ENCODE peak calls at places on chromosomes 12 and 14, in eight cellular contexts. O is CD8-positive, alpha-beta T cell; M is psoas muscle; A is OCI-LY7; R is cardiac muscle cell; F is upper lobe of right lung; H is aorta; Z is transverse colon. W is an unnamed sample. For H3K36me3 and H3K4me1, the result is how much of the 10 kb centered on the place peaks cover.

GRCh38 chr14:102949801-102950451 is 27.5 kb downstream of the AMN start:
- DNase-seq in H (peak), F (no peak), A (no peak), O (no peak), Z (no peak), R (no peak), M (peak), W (peak)

GRCh38 chr12:130818381-130819247 is 20.4 kb downstream of the STX2 start:
- DNase-seq in H (peak), M (peak), R (peak), Z (peak), A (peak), O (peak), F (peak), W (peak)

GRCh38 chr12:78697817-78698415 is 166.7 kb upstream of the SYT1 start:
- DNase-seq in R (no peak), Z (no peak), A (no peak), M (no peak), O (no peak), H (no peak), F (no peak), W (no peak)

GRCh38 chr12:87801860-87802720 is 227.1 kb downstream of the C12orf50 start:
- DNase-seq in R (no peak), H (no peak), O (no peak), A (no peak), M (no peak), Z (no peak), F (no peak), W (no peak)

GRCh38 chr12:49929581-49929980 is 21.0 kb upstream of the AQP2 start:
- DNase-seq in H (no peak), F (peak), A (no peak), R (no peak), O (no peak), Z (no peak), M (peak), W (no peak)

GRCh38 chr12:2619136-2619535 is 175.6 kb upstream of the FKBP4 start:
- DNase-seq in O (no peak), M (no peak), R (no peak), F (no peak), A (no peak), H (peak), Z (no peak), W (no peak)

GRCh38 chr12:104712477-104712876 is 245.6 kb downstream of the SLC41A2 start:
- DNase-seq in R (no peak), H (no peak), O (no peak), A (no peak), F (no peak), M (no peak), Z (no peak), W (no peak)

GRCh38 chr12:54134850-54135249 is 53.9 kb downstream of the SMUG1 start:
- DNase-seq in H (no peak), Z (no peak), M (no peak), O (no peak), R (no peak), F (no peak), A (peak), W (peak)

GRCh38 chr12:59823535-59823934 is 227.7 kb downstream of the SLC16A7 start:
- DNase-seq in F (no peak), M (no peak), R (no peak), H (no peak), A (no peak), Z (no peak), O (no peak), W (no peak)

GRCh38 chr12:117144599-117144998 is 45.4 kb upstream of the TESC start:
- DNase-seq in M (no peak), H (no peak), A (no peak), Z (no peak), O (no peak), F (no peak), R (no peak), W (no peak)

GRCh38 chr14:59262717-59263469 is 74.4 kb downstream of the DAAM1 start:
- DNase-seq in A (no peak), R (no peak), H (no peak), M (no peak), Z (peak), O (no peak), F (no peak), W (no peak)

GRCh38 chr14:90995785-90996184 is 64.7 kb downstream of the RPS6KA5 start:
- DNase-seq in Z (no peak), A (no peak), H (no peak), O (no peak), F (no peak), R (no peak), M (no peak), W (no peak)

GRCh38 chr14:90999299-90999698 is 61.1 kb downstream of the RPS6KA5 start:
- DNase-seq in H (no peak), R (peak), Z (no peak), A (no peak), O (no peak), M (no peak), F (no peak), W (no peak)

GRCh38 chr14:90991690-90992443 is 68.6 kb downstream of the RPS6KA5 start:
- DNase-seq in F (no peak), H (no peak), O (no peak), Z (no peak), M (no peak), A (no peak), R (no peak), W (no peak)

GRCh38 chr14:90996967-90997366 is 63.5 kb downstream of the RPS6KA5 start:
- DNase-seq in H (no peak), Z (no peak), O (no peak), F (no peak), A (no peak), M (no peak), R (no peak), W (no peak)

DNA sequence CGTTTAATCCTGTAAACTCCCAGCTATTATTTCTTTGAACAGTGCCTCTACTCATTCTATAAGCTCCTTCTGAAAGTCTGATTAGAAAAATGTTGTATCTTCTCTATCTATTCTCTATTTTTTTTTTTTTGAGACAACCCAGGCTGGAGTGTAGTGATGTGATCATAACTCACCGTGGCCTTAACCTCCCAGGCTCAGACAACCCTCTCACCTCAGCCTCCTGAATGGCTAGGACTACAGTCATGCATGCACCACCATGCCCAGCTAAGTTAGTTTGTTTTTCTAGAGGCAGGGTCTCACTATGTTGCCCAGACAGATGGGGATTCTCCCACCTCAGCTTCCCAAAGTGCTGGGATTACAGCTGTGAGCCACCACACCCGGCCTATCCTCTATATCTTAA is 66.6 kb downstream of the RPS6KA5 start:
- DNase-seq in R (no peak), O (no peak), F (no peak), H (no peak), Z (no peak), M (no peak), A (no peak), W (no peak)
- H3K36me3 ChIP-seq in R (under half), O (under half), F (under half), H (under half), Z (under half), M (under half), A (under half), W (under half)

GRCh38 chr14:22264759-22265158 is 324.3 kb downstream of the DAD1 start:
- DNase-seq in A (no peak), Z (no peak), R (no peak), M (no peak), F (no peak), O (no peak), H (no peak), W (no peak)

GRCh38 chr14:22263961-22264360 is 325.1 kb downstream of the DAD1 start:
- DNase-seq in F (no peak), Z (no peak), H (no peak), O (no peak), A (no peak), R (no peak), M (no peak), W (no peak)

GRCh38 chr14:22265319-22266140 is 323.5 kb downstream of the DAD1 start:
- DNase-seq in F (no peak), Z (no peak), R (no peak), O (no peak), H (no peak), M (no peak), A (peak), W (no peak)

GRCh38 chr14:22266141-22266442 is 322.9 kb downstream of the DAD1 start:
- DNase-seq in H (no peak), A (no peak), M (no peak), F (no peak), O (no peak), Z (no peak), R (no peak), W (no peak)

GRCh38 chr14:22262881-22263280 is 326.1 kb downstream of the DAD1 start:
- DNase-seq in M (no peak), Z (no peak), F (no peak), A (no peak), O (no peak), H (no peak), R (no peak), W (no peak)
- H3K4me1 ChIP-seq in M (under half), Z (under half), F (under half), A (under half), O (under half), H (under half), R (under half), W (under half)

DNA sequence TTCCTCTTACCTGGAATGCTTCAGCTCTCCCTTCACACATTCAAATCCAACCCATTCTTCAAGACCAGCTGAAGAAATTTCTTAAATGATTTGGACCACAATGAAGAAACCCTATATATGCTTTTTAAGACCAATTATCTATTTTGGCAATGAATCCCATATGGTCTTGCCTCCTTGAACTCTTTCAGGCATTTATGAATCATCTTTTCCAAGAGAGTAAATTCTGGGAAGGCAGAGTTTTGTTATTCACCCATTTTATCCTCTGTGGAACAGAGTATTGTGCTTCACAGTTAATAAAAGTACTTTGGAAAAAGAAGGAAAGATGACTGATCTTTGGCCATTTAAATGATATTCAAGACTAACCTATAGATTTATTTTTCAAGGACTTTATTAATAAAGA is 14.0 kb downstream of the GIT2 start:
- DNase-seq in R (no peak), M (no peak), H (no peak), Z (no peak), O (no peak), A (no peak), F (no peak), W (no peak)
- H3K36me3 ChIP-seq in R (under half), M (under half), H (under half), Z (under half), O (half or more), A (half or more), F (half or more), W (under half)

DNA sequence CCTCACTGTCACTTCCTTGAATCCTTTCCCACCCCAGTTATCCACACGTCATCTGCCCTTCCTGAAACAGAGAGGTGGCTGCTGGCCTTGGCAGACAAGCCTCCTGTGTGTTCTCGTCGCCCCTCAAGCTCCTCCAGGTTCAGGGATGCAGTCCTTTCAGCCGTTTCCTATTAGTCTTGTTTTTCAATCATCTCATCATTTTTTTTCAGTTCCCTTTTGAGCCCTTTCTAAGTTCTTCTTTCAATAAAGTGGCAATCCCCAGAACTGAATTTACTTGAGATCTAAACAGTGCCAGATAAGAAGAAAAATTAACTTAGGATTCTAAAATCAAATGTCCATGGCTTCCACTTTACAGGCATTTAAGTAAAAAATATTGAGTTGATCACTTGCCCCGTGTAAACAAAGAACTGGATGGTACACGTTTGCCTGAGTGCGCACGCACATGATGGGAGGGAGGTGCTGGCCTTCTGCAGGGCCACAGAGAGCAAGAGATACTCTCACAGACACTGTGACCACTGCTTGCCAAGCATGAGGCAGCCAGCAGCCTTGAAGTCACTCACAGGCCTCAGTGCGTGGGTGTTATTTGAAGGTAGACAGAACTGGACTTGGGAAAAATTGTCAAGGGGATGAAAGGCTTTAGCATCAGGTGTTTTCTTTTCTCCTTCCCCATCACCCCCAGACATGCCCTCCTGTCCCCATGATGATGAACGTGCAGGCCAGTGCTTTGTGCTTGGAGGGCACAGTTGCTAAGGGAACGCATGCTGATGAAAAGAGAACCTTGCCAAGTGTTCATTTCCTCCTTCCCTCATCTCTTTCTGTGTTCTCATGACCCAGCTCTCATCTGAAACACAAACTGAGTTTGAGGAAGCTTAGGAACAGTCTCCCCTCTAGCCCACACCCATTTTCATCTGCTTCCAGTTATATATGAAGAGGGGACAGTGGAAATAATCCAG is 408.3 kb downstream of the EGLN3 start:
- DNase-seq in Z (no peak), A (no peak), O (no peak), M (no peak), F (no peak), H (no peak), R (no peak), W (no peak)
- H3K4me1 ChIP-seq in Z (under half), A (under half), O (under half), M (under half), F (under half), H (under half), R (under half), W (under half)

GRCh38 chr14:74480051-74480450 is 13.1 kb downstream of the NPC2 start:
- DNase-seq in Z (no peak), O (no peak), R (peak), M (no peak), H (no peak), F (no peak), A (no peak), W (no peak)
- H3K36me3 ChIP-seq in Z (under half), O (under half), R (under half), M (under half), H (under half), F (half or more), A (under half), W (under half)

DNA sequence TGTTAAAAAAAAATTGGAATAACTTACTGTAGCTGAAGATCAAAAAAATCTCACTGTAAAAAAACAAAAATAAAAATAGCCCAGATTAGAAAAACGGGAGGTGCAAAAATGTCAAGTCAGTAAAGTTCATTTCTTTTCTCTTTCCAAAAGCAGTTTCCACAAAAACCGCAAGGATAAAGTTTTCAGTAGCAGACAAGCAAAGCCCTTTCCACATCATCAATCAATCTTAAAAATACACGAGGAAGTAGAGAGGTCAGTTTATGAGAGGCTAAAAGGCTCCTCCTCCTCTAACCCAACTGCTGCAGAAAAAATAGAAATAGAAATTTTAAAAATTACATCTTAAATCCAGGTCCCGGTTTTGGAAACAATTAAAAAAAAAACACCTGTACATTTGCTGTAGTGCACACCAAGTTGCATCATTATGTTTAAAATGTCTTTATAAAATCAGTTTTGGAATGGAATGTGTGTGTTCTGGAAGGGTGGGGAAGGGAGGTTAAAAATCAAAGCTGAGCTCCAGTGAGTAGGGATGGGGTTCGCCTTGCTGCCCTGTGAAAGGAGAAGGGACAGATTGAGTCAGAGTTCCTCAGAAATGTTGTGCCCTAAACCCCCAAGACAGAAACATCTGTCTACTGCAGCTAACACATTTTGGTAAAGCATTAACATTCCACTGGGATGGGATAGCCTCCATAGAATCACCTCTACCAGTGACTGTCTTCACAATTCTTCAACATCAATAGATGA is 5.8 kb downstream of the HNRNPC start:
- DNase-seq in O (no peak), H (no peak), A (no peak), F (no peak), M (no peak), R (no peak), Z (no peak), W (no peak)
- H3K4me1 ChIP-seq in O (half or more), H (under half), A (half or more), F (half or more), M (half or more), R (under half), Z (half or more), W (under half)

GRCh38 chr12:120574106-120574505 is 7.1 kb downstream of the POP5 start:
- DNase-seq in R (no peak), O (no peak), A (no peak), H (no peak), M (no peak), F (no peak), Z (no peak), W (no peak)
- H3K36me3 ChIP-seq in R (half or more), O (half or more), A (half or more), H (under half), M (under half), F (half or more), Z (under half), W (half or more)

W was measured in kidney.